ENCODE peak calls at places on chromosomes 12 and 14, in seven cellular contexts. V, Q, H, K, T, O and L are unnamed samples.

GRCh38 chr14:55340482-55340881 is 69.3 kb downstream of the FBXO34 start:
- DNase-seq in H (no peak), Q (peak), K (no peak), V (no peak), O (no peak), T (no peak), L (no peak)

GRCh38 chr12:22518998-22519397 is 25.3 kb downstream of the C2CD5 start:
- DNase-seq in T (no peak), V (no peak), K (no peak), H (no peak), Q (no peak), O (no peak), L (no peak)

GRCh38 chr12:104454997-104455396 is 1.8 kb upstream of the CHST11 start:
- DNase-seq in Q (no peak), K (peak), T (no peak), V (no peak), O (peak), H (no peak), L (peak)

GRCh38 chr14:74835607-74836250 is 40.2 kb downstream of the PROX2 start:
- DNase-seq in O (no peak), Q (no peak), T (no peak), H (no peak), V (no peak), K (no peak), L (no peak)

GRCh38 chr14:32230181-32230580 is 27.1 kb upstream of the RNU6-8 start:
- DNase-seq in H (no peak), T (no peak), Q (no peak), K (peak), V (no peak), O (peak), L (peak)

GRCh38 chr12:6863586-6864321 is 3.6 kb upstream of the TPI1 start:
- DNase-seq in O (no peak), K (no peak), T (no peak), V (no peak), Q (no peak), H (no peak), L (no peak)

GRCh38 chr14:104019806-104020205 is 65.7 kb upstream of the ASPG start:
- DNase-seq in K (no peak), Q (no peak), H (no peak), T (no peak), V (no peak), O (no peak), L (no peak)

GRCh38 chr12:21934173-21934572 is 7.1 kb downstream of the ABCC9 start:
- DNase-seq in K (peak), H (no peak), O (no peak), V (no peak), T (no peak), Q (no peak), L (no peak)

GRCh38 chr12:81222841-81223595 is 145.1 kb downstream of the ACSS3 start:
- DNase-seq in T (no peak), H (no peak), V (no peak), K (peak), O (no peak), Q (no peak), L (no peak)

GRCh38 chr14:55201219-55202096 is 10.1 kb upstream of the DLGAP5 start:
- DNase-seq in T (peak), H (peak), V (no peak), O (no peak), Q (no peak), K (no peak), L (peak)

GRCh38 chr12:48291511-48291910 is 59.2 kb downstream of the ZNF641 start:
- DNase-seq in Q (no peak), H (peak), O (no peak), T (no peak), K (no peak), V (no peak), L (no peak)

GRCh38 chr12:3882396-3882795 is 9.2 kb upstream of the PARP11 start:
- DNase-seq in H (peak), K (no peak), V (no peak), T (no peak), O (no peak), Q (no peak), L (no peak)

GRCh38 chr12:75820848-75821578 is 210.6 kb downstream of the PHLDA1 start:
- DNase-seq in K (peak), H (no peak), T (no peak), O (no peak), Q (no peak), V (no peak), L (peak)

GRCh38 chr14:90060965-90061848 is 587 bp upstream of the KCNK13 start:
- DNase-seq in K (no peak), O (peak), H (peak), T (peak), V (no peak), Q (peak), L (no peak)

GRCh38 chr14:74825008-74825407 is 50.9 kb downstream of the PROX2 start:
- DNase-seq in Q (no peak), T (no peak), K (peak), O (peak), H (no peak), V (no peak), L (no peak)

GRCh38 chr12:57241556-57242310 is 9.3 kb downstream of the STAC3 start:
- DNase-seq in K (no peak), H (no peak), O (peak), Q (no peak), T (no peak), V (no peak), L (no peak)

GRCh38 chr12:5808956-5809355 is 136.1 kb downstream of the ANO2 start:
- DNase-seq in T (no peak), Q (no peak), K (peak), V (no peak), O (peak), H (no peak), L (no peak)

GRCh38 chr12:5807538-5808219 is 137.4 kb downstream of the ANO2 start:
- DNase-seq in K (peak), T (no peak), V (no peak), H (no peak), O (peak), Q (no peak), L (no peak)

GRCh38 chr12:5806376-5807089 is 138.5 kb downstream of the ANO2 start:
- DNase-seq in Q (no peak), T (no peak), O (no peak), H (no peak), V (no peak), K (peak), L (peak)

GRCh38 chr12:5809586-5809985 is 135.5 kb downstream of the ANO2 start:
- DNase-seq in O (no peak), V (no peak), H (no peak), Q (no peak), K (no peak), T (no peak), L (no peak)

GRCh38 chr12:5807090-5807414 is 138.0 kb downstream of the ANO2 start:
- DNase-seq in Q (no peak), H (no peak), V (no peak), K (peak), O (no peak), T (no peak), L (no peak)
- H3K9ac ChIP-seq in Q (no peak), H (no peak), V (no peak), K (no peak), O (no peak), T (no peak), L (no peak)

GRCh38 chr12:91379051-91379775 is 196.6 kb upstream of the DCN start:
- DNase-seq in K (no peak), O (no peak), H (no peak), T (no peak), V (no peak), Q (no peak), L (no peak)
- H3K4ac ChIP-seq in K (peak), O (no peak), H (no peak), T (no peak), V (no peak), Q (no peak), L (no peak)

GRCh38 chr12:65656156-65656885 is 168.0 kb upstream of the HMGA2 start:
- DNase-seq in V (no peak), K (no peak), Q (no peak), O (peak), H (no peak), T (no peak), L (no peak)
- H3K9ac ChIP-seq in V (no peak), K (no peak), Q (no peak), O (peak), H (no peak), T (no peak), L (no peak)

GRCh38 chr12:119711693-119712092 is 43.8 kb downstream of the PRKAB1 start:
- DNase-seq in H (no peak), V (no peak), T (no peak), K (no peak), Q (no peak), O (no peak), L (no peak)

GRCh38 chr12:119712721-119713120 is 44.8 kb downstream of the PRKAB1 start:
- DNase-seq in H (no peak), Q (no peak), O (no peak), V (no peak), T (no peak), K (no peak), L (no peak)

GRCh38 chr12:119715268-119715620 is 47.3 kb downstream of the PRKAB1 start:
- DNase-seq in T (no peak), V (no peak), H (no peak), O (peak), K (peak), Q (no peak), L (peak)

GRCh38 chr12:119714614-119715267 is 46.8 kb downstream of the PRKAB1 start:
- DNase-seq in Q (no peak), T (no peak), O (no peak), H (no peak), K (no peak), V (no peak), L (no peak)

DNA sequence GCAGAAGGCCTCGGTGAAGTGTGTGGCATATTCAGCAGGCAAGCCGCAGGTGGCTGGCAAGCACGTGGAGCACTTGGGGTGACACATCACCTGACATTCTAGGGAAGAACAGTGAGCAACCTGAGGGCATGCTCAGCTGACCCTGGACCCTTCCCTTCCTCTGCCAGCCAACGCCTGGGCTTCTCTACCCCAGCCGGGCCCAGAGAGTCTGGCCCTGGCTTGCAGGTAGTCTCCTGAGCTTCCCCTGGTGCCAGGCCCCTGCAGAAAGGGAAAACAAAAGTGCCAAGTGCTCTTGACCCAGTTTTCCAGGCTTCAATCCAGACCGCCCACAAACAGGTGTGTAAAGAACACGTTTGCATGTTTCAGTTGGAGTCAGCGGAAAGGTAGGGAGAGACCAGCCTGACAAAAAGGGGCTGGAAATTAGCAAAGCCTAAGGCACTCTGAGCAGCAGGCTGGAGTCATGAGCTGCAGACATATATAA is 45.7 kb downstream of the PRKAB1 start:
- DNase-seq in K (no peak), V (no peak), H (no peak), T (no peak), O (no peak), Q (no peak), L (no peak)
- H3K4ac ChIP-seq in K (no peak), V (no peak), H (no peak), T (no peak), O (no peak), Q (no peak), L (no peak)

GRCh38 chr12:50162225-50162624 is 4.9 kb downstream of the CERS5 start:
- DNase-seq in T (no peak), Q (no peak), O (peak), V (no peak), H (no peak), K (peak), L (no peak)
- H3K9ac ChIP-seq in T (no peak), Q (no peak), O (no peak), V (no peak), H (no peak), K (no peak), L (no peak)